ENCODE peak calls at places on chromosomes 13 and 19, in eight cellular contexts. One of them, this sample, is unnamed.

GRCh38 chr13:97225533-97225932 is 3.4 kb downstream of the MBNL2 start:
- DNase-seq in NCI-H1105 treated with DMSO at 0.1 percent for 48 hours: no peak
- DNase-seq in GM19239: no peak
- DNase-seq in right cardiac atrium: no peak
- DNase-seq in mucosa of descending colon: no peak
- DNase-seq in GM03348: no peak
- DNase-seq in T follicular helper cell: no peak
- DNase-seq in progenitor cell of endocrine pancreas: no peak
- DNase-seq in this sample: no peak

GRCh38 chr13:80362488-80362887 is 21.6 kb upstream of the SPRY2 start:
- DNase-seq in NCI-H1105 treated with DMSO at 0.1 percent for 48 hours: no peak
- DNase-seq in progenitor cell of endocrine pancreas: no peak
- DNase-seq in GM03348: no peak
- DNase-seq in GM19239: no peak
- DNase-seq in T follicular helper cell: no peak
- DNase-seq in right cardiac atrium: no peak
- DNase-seq in mucosa of descending colon: peak
- DNase-seq in this sample: no peak

GRCh38 chr13:28564030-28564429 is 69.1 kb upstream of the FLT1 start:
- DNase-seq in mucosa of descending colon: peak
- DNase-seq in progenitor cell of endocrine pancreas: no peak
- DNase-seq in T follicular helper cell: no peak
- DNase-seq in right cardiac atrium: no peak
- DNase-seq in GM03348: no peak
- DNase-seq in GM19239: no peak
- DNase-seq in NCI-H1105 treated with DMSO at 0.1 percent for 48 hours: peak
- DNase-seq in this sample: no peak

GRCh38 chr19:17305211-17305516 is 508 bp upstream of the MRPL34 start:
- DNase-seq in NCI-H1105 treated with DMSO at 0.1 percent for 48 hours: no peak
- DNase-seq in T follicular helper cell: no peak
- DNase-seq in right cardiac atrium: no peak
- DNase-seq in GM19239: no peak
- DNase-seq in GM03348: no peak
- DNase-seq in progenitor cell of endocrine pancreas: no peak
- DNase-seq in mucosa of descending colon: no peak
- DNase-seq in this sample: no peak

GRCh38 chr13:52850396-52851152 is 2.1 kb upstream of the PCDH8 start:
- DNase-seq in NCI-H1105 treated with DMSO at 0.1 percent for 48 hours: peak
- DNase-seq in right cardiac atrium: peak
- DNase-seq in progenitor cell of endocrine pancreas: peak
- DNase-seq in mucosa of descending colon: peak
- DNase-seq in GM03348: peak
- DNase-seq in GM19239: peak
- DNase-seq in T follicular helper cell: no peak
- DNase-seq in this sample: peak

GRCh38 chr19:15618321-15618720 is 3.3 kb downstream of the CYP4F8 start:
- DNase-seq in mucosa of descending colon: no peak
- DNase-seq in GM19239: no peak
- DNase-seq in GM03348: no peak
- DNase-seq in NCI-H1105 treated with DMSO at 0.1 percent for 48 hours: no peak
- DNase-seq in right cardiac atrium: no peak
- DNase-seq in progenitor cell of endocrine pancreas: no peak
- DNase-seq in T follicular helper cell: no peak
- DNase-seq in this sample: no peak

GRCh38 chr19:30757836-30758617 is 385.8 kb downstream of the ZNF536 start:
- DNase-seq in NCI-H1105 treated with DMSO at 0.1 percent for 48 hours: no peak
- DNase-seq in progenitor cell of endocrine pancreas: no peak
- DNase-seq in right cardiac atrium: no peak
- DNase-seq in GM03348: no peak
- DNase-seq in mucosa of descending colon: no peak
- DNase-seq in T follicular helper cell: no peak
- DNase-seq in GM19239: no peak
- DNase-seq in this sample: no peak

GRCh38 chr19:14122924-14123323 is 5.4 kb upstream of the PRKACA start:
- DNase-seq in mucosa of descending colon: no peak
- DNase-seq in GM19239: no peak
- DNase-seq in GM03348: no peak
- DNase-seq in NCI-H1105 treated with DMSO at 0.1 percent for 48 hours: no peak
- DNase-seq in progenitor cell of endocrine pancreas: no peak
- DNase-seq in right cardiac atrium: no peak
- DNase-seq in T follicular helper cell: no peak
- DNase-seq in this sample: no peak

GRCh38 chr19:40611096-40611495 is 9.9 kb downstream of the LTBP4 start:
- DNase-seq in NCI-H1105 treated with DMSO at 0.1 percent for 48 hours: no peak
- DNase-seq in right cardiac atrium: no peak
- DNase-seq in T follicular helper cell: no peak
- DNase-seq in GM03348: no peak
- DNase-seq in GM19239: no peak
- DNase-seq in mucosa of descending colon: peak
- DNase-seq in progenitor cell of endocrine pancreas: no peak
- DNase-seq in this sample: no peak

This sample was measured in HuH-7.5.